ENCODE peak calls at places on chromosomes 2 and 18, in seven cellular contexts. F is A549, L is KBM-7, P is dermis blood vessel endothelial cell, V is ovary, I is NCI-H146, O is dermis microvascular lymphatic vessel endothelial cell. N is an unnamed sample.

GRCh38 chr2:2026252-2026831 is 282.0 kb upstream of the PXDN start:
- DNase-seq in I (no peak), F (no peak), O (no peak), P (no peak), V (no peak), L (no peak), N (no peak)

GRCh38 chr2:159617080-159617479 is 732 bp upstream of the BAZ2B start:
- DNase-seq in I (no peak), L (no peak), P (peak), O (no peak), V (no peak), F (no peak), N (no peak)

GRCh38 chr2:95316466-95317122 is 19.4 kb downstream of the KCNIP3 start:
- DNase-seq in V (no peak), O (no peak), P (no peak), F (no peak), L (no peak), I (no peak), N (no peak)

GRCh38 chr2:132037527-132038178 is 124.1 kb downstream of the ANKRD30BL start:
- DNase-seq in I (peak), F (no peak), O (no peak), V (no peak), L (no peak), P (peak), N (no peak)

GRCh38 chr2:240387669-240388358 is 47.6 kb upstream of the GPC1 start:
- DNase-seq in L (no peak), P (peak), O (peak), F (peak), V (peak), I (no peak), N (no peak)

GRCh38 chr2:179165356-179166000 is 99.2 kb downstream of the SESTD1 start:
- DNase-seq in I (no peak), F (no peak), P (no peak), O (no peak), L (no peak), V (no peak), N (no peak)

GRCh38 chr2:46540496-46541342 is 61.4 kb downstream of the TMEM247 start:
- DNase-seq in P (peak), V (no peak), L (no peak), O (peak), F (peak), I (no peak), N (no peak)

GRCh38 chr2:133138693-133139092 is 429.6 kb downstream of the NCKAP5 start:
- DNase-seq in P (no peak), L (no peak), I (no peak), O (no peak), V (no peak), F (no peak), N (no peak)

GRCh38 chr18:41449612-41450011 is 505.4 kb upstream of the PIK3C3 start:
- DNase-seq in I (no peak), V (no peak), L (no peak), P (no peak), F (no peak), O (no peak), N (no peak)

GRCh38 chr2:138780451-138780880 is 276 bp upstream of the NXPH2 start:
- DNase-seq in I (no peak), F (no peak), L (no peak), P (no peak), O (no peak), V (peak), N (no peak)

GRCh38 chr18:76691800-76692199 is 130.6 kb upstream of the ZNF236 start:
- DNase-seq in L (no peak), P (no peak), V (no peak), F (no peak), O (no peak), I (no peak), N (no peak)

GRCh38 chr2:98552499-98553179 is 55.7 kb downstream of the COA5 start:
- DNase-seq in F (no peak), V (no peak), L (no peak), P (no peak), I (no peak), O (no peak), N (no peak)

GRCh38 chr2:29990112-29990511 is 68.7 kb upstream of the ALK start:
- DNase-seq in L (no peak), V (no peak), I (no peak), O (no peak), F (no peak), P (no peak), N (no peak)

GRCh38 chr18:58856881-58857280 is 7.8 kb upstream of the ZNF532 start:
- DNase-seq in V (no peak), P (no peak), L (no peak), F (no peak), I (no peak), O (no peak), N (no peak)

GRCh38 chr2:134177351-134177931 is 76.4 kb upstream of the MGAT5 start:
- DNase-seq in L (no peak), O (peak), F (no peak), P (peak), I (no peak), V (no peak), N (no peak)

N was measured in lower leg skin.